ENCODE peak calls at places on chromosomes 16 and 17, in seven cellular contexts. K is GM23338, E is RWPE1, X is WTC11, S is NCI-H2029, C is T-helper 17 cell, Y is ELR. G is an unnamed sample.

GRCh38 chr17:2212328-2212981 is 91.1 kb downstream of the SMG6 start:
- DNase-seq in S (no peak), E (no peak), X (no peak), Y (peak), C (no peak), K (no peak), G (no peak)

GRCh38 chr17:32693135-32693897 is 183.6 kb downstream of the MYO1D start:
- DNase-seq in Y (no peak), S (no peak), E (no peak), C (no peak), X (no peak), K (no peak), G (no peak)

GRCh38 chr17:48131216-48131824 is 23.8 kb downstream of the SNX11 start:
- DNase-seq in C (no peak), E (peak), S (peak), X (peak), K (peak), Y (peak), G (peak)

GRCh38 chr17:77096570-77097214 is 44.1 kb upstream of the SEC14L1 start:
- DNase-seq in Y (peak), C (no peak), E (peak), X (no peak), S (no peak), K (peak), G (no peak)

GRCh38 chr17:55175788-55176425 is 88.9 kb upstream of the HLF start:
- DNase-seq in K (no peak), E (no peak), Y (no peak), S (no peak), C (no peak), X (no peak), G (no peak)

GRCh38 chr17:50269477-50270429 is 4.5 kb upstream of the TMEM92 start:
- DNase-seq in S (peak), K (peak), X (peak), Y (peak), C (peak), E (peak), G (no peak)

GRCh38 chr17:17497065-17497844 is 1.1 kb upstream of the RASD1 start:
- DNase-seq in Y (peak), C (no peak), S (no peak), E (no peak), K (no peak), X (peak), G (no peak)

GRCh38 chr16:68707341-68708152 is 29.5 kb upstream of the CDH1 start:
- DNase-seq in X (peak), E (peak), S (no peak), K (peak), Y (peak), C (no peak), G (no peak)

GRCh38 chr17:2173005-2173404 is 118.1 kb downstream of the HIC1 start:
- DNase-seq in S (no peak), Y (peak), E (no peak), C (no peak), X (no peak), K (no peak), G (no peak)

G was measured in amygdala.